ENCODE peak calls at places on chromosomes 3 and 15, in nine cellular contexts. One of them, this sample, is unnamed. For H3K36me3, the result is how much of the 10 kb centered on the place peaks cover.

GRCh38 chr15:57281357-57281756 is 94.9 kb upstream of the CGNL1 start:
- DNase-seq in ovary: no peak
- DNase-seq in upper lobe of right lung: no peak
- DNase-seq in body of pancreas: no peak
- DNase-seq in SK-N-SH: no peak
- DNase-seq in adrenal gland: no peak
- DNase-seq in Panc1: no peak
- DNase-seq in left lung: no peak
- DNase-seq in psoas muscle: no peak
- DNase-seq in this sample: no peak

GRCh38 chr3:190019020-190019419 is 101.7 kb downstream of the P3H2 start:
- DNase-seq in Panc1: no peak
- DNase-seq in psoas muscle: no peak
- DNase-seq in SK-N-SH: no peak
- DNase-seq in body of pancreas: no peak
- DNase-seq in left lung: no peak
- DNase-seq in adrenal gland: no peak
- DNase-seq in upper lobe of right lung: no peak
- DNase-seq in ovary: no peak
- DNase-seq in this sample: no peak

GRCh38 chr3:125141596-125142417 is 70.7 kb downstream of the SLC12A8 start:
- DNase-seq in body of pancreas: peak
- DNase-seq in psoas muscle: peak
- DNase-seq in upper lobe of right lung: peak
- DNase-seq in left lung: peak
- DNase-seq in ovary: peak
- DNase-seq in adrenal gland: peak
- DNase-seq in SK-N-SH: peak
- DNase-seq in Panc1: no peak
- DNase-seq in this sample: no peak

GRCh38 chr15:65902373-65902772 is 33.1 kb downstream of the RAB11A start:
- DNase-seq in body of pancreas: peak
- DNase-seq in SK-N-SH: no peak
- DNase-seq in adrenal gland: peak
- DNase-seq in Panc1: no peak
- DNase-seq in left lung: peak
- DNase-seq in psoas muscle: no peak
- DNase-seq in ovary: no peak
- DNase-seq in upper lobe of right lung: peak
- DNase-seq in this sample: peak

GRCh38 chr3:30750967-30751366 is 143.5 kb downstream of the GADL1 start:
- DNase-seq in SK-N-SH: no peak
- DNase-seq in adrenal gland: no peak
- DNase-seq in left lung: no peak
- DNase-seq in ovary: no peak
- DNase-seq in upper lobe of right lung: no peak
- DNase-seq in psoas muscle: no peak
- DNase-seq in body of pancreas: peak
- DNase-seq in Panc1: no peak
- DNase-seq in this sample: no peak

GRCh38 chr3:157746391-157746790 is 243.2 kb upstream of the VEPH1 start:
- DNase-seq in ovary: no peak
- DNase-seq in body of pancreas: no peak
- DNase-seq in upper lobe of right lung: no peak
- DNase-seq in left lung: no peak
- DNase-seq in adrenal gland: no peak
- DNase-seq in SK-N-SH: no peak
- DNase-seq in Panc1: no peak
- DNase-seq in psoas muscle: no peak
- DNase-seq in this sample: no peak

GRCh38 chr3:176971613-176972174 is 225.6 kb downstream of the TBL1XR1 start:
- DNase-seq in ovary: no peak
- DNase-seq in SK-N-SH: no peak
- DNase-seq in adrenal gland: no peak
- DNase-seq in Panc1: no peak
- DNase-seq in psoas muscle: no peak
- DNase-seq in body of pancreas: no peak
- DNase-seq in left lung: no peak
- DNase-seq in upper lobe of right lung: no peak
- DNase-seq in this sample: no peak

GRCh38 chr3:65999606-66000005 is 39.1 kb downstream of the MAGI1 start:
- DNase-seq in left lung: no peak
- DNase-seq in Panc1: no peak
- DNase-seq in upper lobe of right lung: no peak
- DNase-seq in ovary: no peak
- DNase-seq in adrenal gland: no peak
- DNase-seq in psoas muscle: no peak
- DNase-seq in SK-N-SH: no peak
- DNase-seq in body of pancreas: peak
- DNase-seq in this sample: no peak

GRCh38 chr3:12662593-12663310 is 1.2 kb downstream of the RAF1 start:
- DNase-seq in left lung: peak
- DNase-seq in SK-N-SH: peak
- DNase-seq in ovary: peak
- DNase-seq in Panc1: no peak
- DNase-seq in psoas muscle: peak
- DNase-seq in body of pancreas: peak
- DNase-seq in adrenal gland: no peak
- DNase-seq in upper lobe of right lung: peak
- DNase-seq in this sample: peak

GRCh38 chr3:69144631-69145244 is 22.3 kb upstream of the LMOD3 start:
- DNase-seq in SK-N-SH: peak
- DNase-seq in body of pancreas: no peak
- DNase-seq in ovary: no peak
- DNase-seq in upper lobe of right lung: no peak
- DNase-seq in adrenal gland: no peak
- DNase-seq in left lung: no peak
- DNase-seq in psoas muscle: no peak
- DNase-seq in Panc1: no peak
- DNase-seq in this sample: no peak

GRCh38 chr3:21405671-21406667 is 345.0 kb downstream of the ZNF385D start:
- DNase-seq in Panc1: no peak
- DNase-seq in ovary: no peak
- DNase-seq in left lung: peak
- DNase-seq in SK-N-SH: no peak
- DNase-seq in body of pancreas: no peak
- DNase-seq in upper lobe of right lung: peak
- DNase-seq in adrenal gland: no peak
- DNase-seq in psoas muscle: no peak
- DNase-seq in this sample: no peak

GRCh38 chr15:101828774-101829173 is 16.8 kb downstream of the OR4F15 start:
- DNase-seq in body of pancreas: no peak
- DNase-seq in psoas muscle: no peak
- DNase-seq in left lung: no peak
- DNase-seq in Panc1: no peak
- DNase-seq in SK-N-SH: no peak
- DNase-seq in adrenal gland: no peak
- DNase-seq in upper lobe of right lung: no peak
- DNase-seq in ovary: no peak
- DNase-seq in this sample: no peak

GRCh38 chr3:94482686-94483085 is 419.8 kb downstream of the NSUN3 start:
- DNase-seq in psoas muscle: no peak
- DNase-seq in ovary: no peak
- DNase-seq in adrenal gland: no peak
- DNase-seq in SK-N-SH: no peak
- DNase-seq in body of pancreas: no peak
- DNase-seq in Panc1: no peak
- DNase-seq in upper lobe of right lung: no peak
- DNase-seq in left lung: no peak
- DNase-seq in this sample: no peak

GRCh38 chr3:157120071-157120892 is 39.7 kb downstream of the CCNL1 start:
- DNase-seq in Panc1: no peak
- DNase-seq in psoas muscle: no peak
- DNase-seq in SK-N-SH: no peak
- DNase-seq in ovary: no peak
- DNase-seq in body of pancreas: peak
- DNase-seq in left lung: peak
- DNase-seq in adrenal gland: no peak
- DNase-seq in upper lobe of right lung: no peak
- DNase-seq in this sample: peak

GRCh38 chr3:13308406-13308805 is 111.7 kb downstream of the NUP210 start:
- DNase-seq in adrenal gland: peak
- DNase-seq in left lung: no peak
- DNase-seq in ovary: no peak
- DNase-seq in psoas muscle: no peak
- DNase-seq in body of pancreas: peak
- DNase-seq in upper lobe of right lung: no peak
- DNase-seq in SK-N-SH: peak
- DNase-seq in Panc1: peak
- DNase-seq in this sample: peak

GRCh38 chr15:101604124-101604874 is 47.9 kb downstream of the TM2D3 start:
- DNase-seq in ovary: no peak
- DNase-seq in body of pancreas: no peak
- DNase-seq in upper lobe of right lung: no peak
- DNase-seq in SK-N-SH: no peak
- DNase-seq in adrenal gland: no peak
- DNase-seq in left lung: no peak
- DNase-seq in psoas muscle: no peak
- DNase-seq in Panc1: no peak
- DNase-seq in this sample: no peak

GRCh38 chr15:101773496-101774100 is 29.7 kb upstream of the OR4F6 start:
- DNase-seq in left lung: peak
- DNase-seq in SK-N-SH: no peak
- DNase-seq in psoas muscle: no peak
- DNase-seq in adrenal gland: no peak
- DNase-seq in body of pancreas: no peak
- DNase-seq in Panc1: no peak
- DNase-seq in upper lobe of right lung: no peak
- DNase-seq in ovary: no peak
- DNase-seq in this sample: no peak

GRCh38 chr3:18556503-18556902 is 131.4 kb upstream of the SATB1 start:
- DNase-seq in Panc1: no peak
- DNase-seq in adrenal gland: no peak
- DNase-seq in body of pancreas: no peak
- DNase-seq in psoas muscle: no peak
- DNase-seq in SK-N-SH: no peak
- DNase-seq in left lung: no peak
- DNase-seq in ovary: no peak
- DNase-seq in upper lobe of right lung: no peak
- DNase-seq in this sample: no peak

GRCh38 chr15:68652141-68652540 is 73.3 kb downstream of the CORO2B start:
- DNase-seq in ovary: no peak
- DNase-seq in adrenal gland: no peak
- DNase-seq in SK-N-SH: peak
- DNase-seq in psoas muscle: no peak
- DNase-seq in body of pancreas: peak
- DNase-seq in upper lobe of right lung: peak
- DNase-seq in left lung: no peak
- DNase-seq in Panc1: no peak
- DNase-seq in this sample: peak

GRCh38 chr3:107877936-107878335 is 212.9 kb downstream of the CD47 start:
- DNase-seq in SK-N-SH: no peak
- DNase-seq in left lung: no peak
- DNase-seq in psoas muscle: no peak
- DNase-seq in ovary: no peak
- DNase-seq in body of pancreas: no peak
- DNase-seq in Panc1: no peak
- DNase-seq in upper lobe of right lung: no peak
- DNase-seq in adrenal gland: no peak
- DNase-seq in this sample: no peak

GRCh38 chr3:52480768-52481715 is 14.1 kb upstream of the STAB1 start:
- DNase-seq in body of pancreas: no peak
- DNase-seq in ovary: no peak
- DNase-seq in adrenal gland: peak
- DNase-seq in Panc1: no peak
- DNase-seq in left lung: peak
- DNase-seq in SK-N-SH: no peak
- DNase-seq in upper lobe of right lung: peak
- DNase-seq in psoas muscle: no peak
- DNase-seq in this sample: no peak

GRCh38 chr3:125357032-125357658 is 18.0 kb downstream of the ZNF148 start:
- DNase-seq in left lung: peak
- DNase-seq in ovary: peak
- DNase-seq in psoas muscle: peak
- DNase-seq in body of pancreas: peak
- DNase-seq in adrenal gland: peak
- DNase-seq in Panc1: no peak
- DNase-seq in SK-N-SH: peak
- DNase-seq in upper lobe of right lung: peak
- DNase-seq in this sample: peak

GRCh38 chr3:113271594-113272368 is 60.4 kb downstream of the BOC start:
- DNase-seq in Panc1: no peak
- DNase-seq in upper lobe of right lung: no peak
- DNase-seq in body of pancreas: peak
- DNase-seq in adrenal gland: no peak
- DNase-seq in ovary: no peak
- DNase-seq in left lung: no peak
- DNase-seq in SK-N-SH: no peak
- DNase-seq in psoas muscle: no peak
- DNase-seq in this sample: no peak
- H3K36me3 ChIP-seq in Panc1: under half
- H3K36me3 ChIP-seq in upper lobe of right lung: under half
- H3K36me3 ChIP-seq in body of pancreas: under half
- H3K36me3 ChIP-seq in adrenal gland: under half
- H3K36me3 ChIP-seq in ovary: under half
- H3K36me3 ChIP-seq in left lung: under half
- H3K36me3 ChIP-seq in SK-N-SH: under half
- H3K36me3 ChIP-seq in psoas muscle: under half
- H3K36me3 ChIP-seq in this sample: under half

GRCh38 chr3:42501681-42502428 is 588 bp upstream of the VIPR1 start:
- DNase-seq in SK-N-SH: peak
- DNase-seq in Panc1: no peak
- DNase-seq in psoas muscle: peak
- DNase-seq in left lung: peak
- DNase-seq in ovary: no peak
- DNase-seq in upper lobe of right lung: peak
- DNase-seq in body of pancreas: peak
- DNase-seq in adrenal gland: no peak
- DNase-seq in this sample: peak
- TF ChIP-seq CTCF in SK-N-SH: peak
- TF ChIP-seq CTCF in Panc1: peak
- TF ChIP-seq CTCF in psoas muscle: peak
- TF ChIP-seq CTCF in left lung: peak
- TF ChIP-seq CTCF in ovary: no peak
- TF ChIP-seq CTCF in upper lobe of right lung: peak
- TF ChIP-seq CTCF in body of pancreas: peak
- TF ChIP-seq CTCF in adrenal gland: peak
- TF ChIP-seq CTCF in this sample: no peak

DNA sequence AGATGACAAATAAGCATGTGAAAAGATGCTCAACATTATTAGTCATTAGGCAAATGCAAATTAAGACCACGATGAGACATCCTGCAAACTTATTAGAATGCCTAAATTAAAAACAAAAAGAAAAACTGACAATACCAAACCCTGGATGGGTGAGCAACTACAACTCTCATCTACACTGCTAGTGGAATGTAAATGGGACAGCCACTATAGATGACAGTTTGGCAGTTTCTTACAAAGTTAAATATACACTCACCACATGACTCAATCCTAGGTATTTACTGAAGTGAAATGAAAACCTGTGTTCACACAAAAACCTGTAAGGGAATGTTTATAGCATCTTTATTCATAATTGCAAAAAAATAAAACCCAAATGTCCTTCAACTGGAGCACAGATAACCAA is 74.7 kb downstream of the NPTN start:
- DNase-seq in body of pancreas: no peak
- DNase-seq in ovary: no peak
- DNase-seq in adrenal gland: no peak
- DNase-seq in Panc1: no peak
- DNase-seq in left lung: no peak
- DNase-seq in SK-N-SH: no peak
- DNase-seq in psoas muscle: no peak
- DNase-seq in upper lobe of right lung: no peak
- DNase-seq in this sample: no peak
- H3K36me3 ChIP-seq in body of pancreas: under half
- H3K36me3 ChIP-seq in ovary: under half
- H3K36me3 ChIP-seq in adrenal gland: under half
- H3K36me3 ChIP-seq in Panc1: under half
- H3K36me3 ChIP-seq in left lung: half or more
- H3K36me3 ChIP-seq in SK-N-SH: half or more
- H3K36me3 ChIP-seq in psoas muscle: half or more
- H3K36me3 ChIP-seq in upper lobe of right lung: half or more
- H3K36me3 ChIP-seq in this sample: under half

GRCh38 chr3:43759297-43759782 is 68.6 kb downstream of the ABHD5 start:
- DNase-seq in body of pancreas: no peak
- DNase-seq in ovary: no peak
- DNase-seq in psoas muscle: peak
- DNase-seq in left lung: no peak
- DNase-seq in Panc1: no peak
- DNase-seq in upper lobe of right lung: no peak
- DNase-seq in SK-N-SH: no peak
- DNase-seq in adrenal gland: no peak
- DNase-seq in this sample: peak
- TF ChIP-seq CTCF in body of pancreas: no peak
- TF ChIP-seq CTCF in ovary: no peak
- TF ChIP-seq CTCF in psoas muscle: no peak
- TF ChIP-seq CTCF in left lung: no peak
- TF ChIP-seq CTCF in Panc1: peak
- TF ChIP-seq CTCF in upper lobe of right lung: no peak
- TF ChIP-seq CTCF in SK-N-SH: peak
- TF ChIP-seq CTCF in adrenal gland: no peak
- TF ChIP-seq CTCF in this sample: peak